ENCODE peak calls at places on chromosome 9, in seven cellular contexts. T is astrocyte, X is psoas muscle, Y is BJ, J is RWPE1, I is uterus, P is glutamatergic neuron. H is an unnamed sample.

GRCh38 chr9:95124582-95125359 is 192.7 kb downstream of the FANCC start:
- DNase-seq in I (no peak), Y (no peak), P (peak; percentile 47), X (no peak), J (no peak), T (no peak), H (no peak)

GRCh38 chr9:137570566-137570965 is 8.2 kb downstream of the DPH7 start:
- DNase-seq in X (no peak), I (no peak), T (no peak), P (no peak), J (no peak), Y (no peak), H (no peak)

GRCh38 chr9:136352682-136353081 is 10.9 kb downstream of the DNLZ start:
- DNase-seq in X (no peak), Y (no peak), T (no peak), I (peak; percentile 55), P (no peak), J (no peak), H (no peak)

GRCh38 chr9:93815135-93815534 is 140.0 kb downstream of the BARX1 start:
- DNase-seq in X (no peak), P (no peak), J (no peak), T (no peak), I (no peak), Y (no peak), H (no peak)

GRCh38 chr9:101119206-101119819 is 90.8 kb downstream of the PLPPR1 start:
- DNase-seq in J (peak; percentile 57), X (peak; percentile 21), I (no peak), P (peak; percentile 75), Y (no peak), T (no peak), H (peak; percentile 35)

GRCh38 chr9:71270554-71270953 is 149.1 kb upstream of the TRPM3 start:
- DNase-seq in T (no peak), P (no peak), Y (no peak), J (no peak), I (no peak), X (no peak), H (no peak)

GRCh38 chr9:80177949-80178480 is 606.2 kb downstream of the TLE4 start:
- DNase-seq in J (no peak), T (peak; percentile 22), Y (no peak), I (no peak), X (no peak), P (no peak), H (no peak)

GRCh38 chr9:136995370-136995769 is 998 bp downstream of the CLIC3 start:
- DNase-seq in P (no peak), T (no peak), I (no peak), Y (no peak), X (no peak), J (no peak), H (no peak)

GRCh38 chr9:87673446-87674109 is 52.3 kb upstream of the CTSL start:
- DNase-seq in Y (no peak), P (no peak), T (no peak), X (no peak), I (no peak), J (no peak), H (no peak)

GRCh38 chr9:18778846-18779245 is 254.2 kb downstream of the SAXO1 start:
- DNase-seq in P (no peak), J (no peak), X (no peak), Y (no peak), I (no peak), T (no peak), H (no peak)

GRCh38 chr9:134922066-134922931 is 4.6 kb upstream of the FCN1 start:
- DNase-seq in Y (no peak), T (no peak), X (peak; percentile 44), P (no peak), I (peak; percentile 12), J (no peak), H (no peak)

GRCh38 chr9:29212590-29213373 is 1639.5 kb upstream of the C9orf72 start:
- DNase-seq in Y (no peak), T (no peak), X (no peak), J (peak; percentile 33), P (peak; percentile 58), I (peak; percentile 35), H (peak; percentile 45)

GRCh38 chr9:124941689-124942561 is 1.0 kb upstream of the GOLGA1 start:
- DNase-seq in I (peak; percentile 43), T (no peak), X (peak; percentile 54), P (peak; percentile 28), J (no peak), Y (no peak), H (peak; percentile 46)

GRCh38 chr9:124210697-124211096 is 47.1 kb upstream of the NEK6 start:
- DNase-seq in X (no peak), Y (no peak), T (no peak), P (no peak), J (peak; percentile 51), I (no peak), H (peak; percentile 70)

GRCh38 chr9:21434202-21435014 is 5.8 kb upstream of the IFNA1 start:
- DNase-seq in Y (no peak), P (no peak), T (peak; percentile 49), I (no peak), J (peak; percentile 38), X (no peak), H (peak; percentile 6)

GRCh38 chr9:134323741-134324358 is 2.4 kb upstream of the RXRA start:
- DNase-seq in Y (no peak), X (peak; percentile 43), J (peak; percentile 94), I (peak; percentile 41), P (peak; percentile 25), T (peak; percentile 65), H (no peak)

GRCh38 chr9:71910602-71911060 is 362 bp downstream of the ABHD17B start:
- DNase-seq in X (no peak), Y (no peak), P (no peak), T (no peak), I (peak; percentile 46), J (peak; percentile 30), H (peak; percentile 43)

GRCh38 chr9:78031271-78031825 is at the start of gene GNAQ:
- DNase-seq in X (peak; percentile 46), I (peak; percentile 45), Y (no peak), J (no peak), P (peak; percentile 71), T (no peak), H (peak; percentile 51)

GRCh38 chr9:17531642-17532254 is 47.1 kb upstream of the SH3GL2 start:
- DNase-seq in P (peak; percentile 50), T (peak; percentile 14), I (peak; percentile 23), Y (no peak), J (peak; percentile 53), X (no peak), H (peak; percentile 59)

GRCh38 chr9:128552153-128552743 is at the start of gene SPTAN1:
- DNase-seq in T (peak; percentile 79), P (peak; percentile 94), I (peak; percentile 95), J (peak; percentile 99), Y (peak; percentile 63), X (peak; percentile 92), H (peak; percentile 100)
- TF ChIP-seq CTCF in T (no peak), P (no peak), I (no peak), J (no peak), Y (peak; percentile 8), X (peak; percentile 10), H (no peak)

DNA sequence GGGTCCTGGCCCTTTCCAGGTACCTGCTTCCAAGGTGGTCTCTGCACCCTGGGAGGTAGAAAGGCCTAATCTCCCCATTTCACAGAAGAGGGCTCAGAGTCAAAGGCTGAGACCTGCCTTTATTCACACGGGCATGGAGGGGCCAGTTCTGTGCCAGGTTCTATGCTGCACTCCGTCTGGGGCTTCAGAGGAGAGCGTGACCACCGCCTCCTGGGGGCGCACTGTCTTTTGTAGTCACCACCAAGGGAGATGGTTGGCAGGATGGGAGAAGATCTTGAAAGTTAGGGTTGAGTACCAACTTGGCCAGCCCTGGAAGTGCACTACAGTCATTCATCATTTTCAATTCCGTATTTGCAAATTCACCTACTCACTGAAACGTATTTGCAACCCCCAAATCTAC is 23.7 kb upstream of the PRDM12 start:
- DNase-seq in T (no peak), P (no peak), J (no peak), I (no peak), Y (no peak), X (no peak), H (no peak)
- TF ChIP-seq CTCF in T (no peak), P (no peak), J (no peak), I (no peak), Y (no peak), X (no peak), H (no peak)

GRCh38 chr9:37331871-37332270 is 90.6 kb upstream of the GRHPR start:
- DNase-seq in I (no peak), X (no peak), Y (no peak), P (no peak), J (no peak), T (no peak), H (no peak)

GRCh38 chr9:37336150-37336549 is 86.3 kb upstream of the GRHPR start:
- DNase-seq in X (no peak), T (no peak), Y (no peak), I (no peak), P (no peak), J (no peak), H (no peak)

GRCh38 chr9:37335238-37335637 is 87.3 kb upstream of the GRHPR start:
- DNase-seq in Y (no peak), T (no peak), I (no peak), P (no peak), J (no peak), X (no peak), H (no peak)

GRCh38 chr9:37332581-37332980 is 89.9 kb upstream of the GRHPR start:
- DNase-seq in P (no peak), I (no peak), J (no peak), T (no peak), Y (no peak), X (no peak), H (no peak)

GRCh38 chr9:37333288-37333687 is 89.2 kb upstream of the GRHPR start:
- DNase-seq in Y (no peak), I (no peak), J (no peak), T (no peak), X (no peak), P (no peak), H (no peak)
- TF ChIP-seq CTCF in Y (peak; percentile 10), I (no peak), J (no peak), T (no peak), X (no peak), P (peak; percentile 21), H (peak; percentile 27)

GRCh38 chr9:114616684-114617520 is 5.8 kb downstream of the TMEM268 start:
- DNase-seq in J (no peak), X (peak; percentile 57), Y (no peak), T (no peak), P (no peak), I (no peak), H (peak; percentile 56)

GRCh38 chr9:114613919-114614318 is 2.8 kb downstream of the TMEM268 start:
- DNase-seq in X (no peak), I (no peak), J (no peak), P (no peak), T (no peak), Y (no peak), H (no peak)

GRCh38 chr9:114613087-114613486 is 2.0 kb downstream of the TMEM268 start:
- DNase-seq in J (no peak), X (no peak), P (no peak), Y (no peak), I (no peak), T (no peak), H (no peak)

GRCh38 chr9:114612272-114612923 is 1.3 kb downstream of the TMEM268 start:
- DNase-seq in P (no peak), J (no peak), X (no peak), Y (no peak), I (no peak), T (no peak), H (no peak)

DNA sequence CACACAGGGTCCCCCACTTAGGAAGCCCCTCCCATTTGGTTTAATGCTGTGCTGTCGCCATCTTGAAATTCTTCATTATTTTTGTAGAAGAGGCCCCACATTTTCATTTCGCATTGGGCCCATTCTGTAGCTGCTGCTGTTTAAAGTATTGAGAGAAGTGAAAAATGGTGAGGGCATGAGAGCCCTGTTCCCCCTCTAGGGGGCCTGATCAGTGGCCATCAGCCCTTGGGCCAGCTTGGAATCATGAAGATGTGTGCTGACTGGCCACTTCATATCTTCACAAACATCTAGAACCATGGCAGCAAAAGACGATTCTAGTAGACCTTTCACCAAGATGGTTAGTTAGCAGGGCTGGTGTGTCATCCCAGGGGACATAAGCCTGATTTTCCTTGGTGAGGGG is 3.3 kb downstream of the TMEM268 start:
- DNase-seq in T (no peak), I (no peak), P (no peak), J (no peak), X (no peak), Y (no peak), H (no peak)
- TF ChIP-seq CTCF in T (no peak), I (no peak), P (no peak), J (no peak), X (no peak), Y (no peak), H (no peak)